ENCODE peak calls at places on chromosome 7, in seven cellular contexts. One of them, this sample, is unnamed.

GRCh38 chr7:26782501-26782900 is 81.9 kb downstream of the SKAP2 start:
- DNase-seq in SK-N-SH: no peak
- DNase-seq in HepG2: no peak
- DNase-seq in HCT116: no peak
- DNase-seq in GM12878: no peak
- DNase-seq in H1: no peak
- DNase-seq in K562: no peak
- DNase-seq in this sample: no peak

GRCh38 chr7:24972991-24973390 is 7.0 kb downstream of the OSBPL3 start:
- DNase-seq in SK-N-SH: no peak
- DNase-seq in HepG2: no peak
- DNase-seq in HCT116: no peak
- DNase-seq in GM12878: no peak
- DNase-seq in H1: no peak
- DNase-seq in K562: no peak
- DNase-seq in this sample: no peak

GRCh38 chr7:2523941-2524807 is 4.6 kb downstream of the LFNG start:
- DNase-seq in SK-N-SH: peak
- DNase-seq in HepG2: peak
- DNase-seq in HCT116: peak
- DNase-seq in GM12878: no peak
- DNase-seq in H1: peak
- DNase-seq in K562: peak
- DNase-seq in this sample: peak

GRCh38 chr7:38452615-38453014 is 178.6 kb downstream of the AMPH start:
- DNase-seq in SK-N-SH: no peak
- DNase-seq in HepG2: no peak
- DNase-seq in HCT116: no peak
- DNase-seq in GM12878: no peak
- DNase-seq in H1: no peak
- DNase-seq in K562: no peak
- DNase-seq in this sample: no peak

GRCh38 chr7:31465285-31465684 is 48.6 kb upstream of the ITPRID1 start:
- DNase-seq in SK-N-SH: no peak
- DNase-seq in HepG2: no peak
- DNase-seq in HCT116: no peak
- DNase-seq in GM12878: no peak
- DNase-seq in H1: no peak
- DNase-seq in K562: no peak
- DNase-seq in this sample: no peak

GRCh38 chr7:50562126-50562525 is 3.1 kb downstream of the DDC start:
- DNase-seq in SK-N-SH: no peak
- DNase-seq in HepG2: no peak
- DNase-seq in HCT116: no peak
- DNase-seq in GM12878: no peak
- DNase-seq in H1: no peak
- DNase-seq in K562: no peak
- DNase-seq in this sample: no peak

GRCh38 chr7:47233996-47234395 is 347.9 kb downstream of the TNS3 start:
- DNase-seq in SK-N-SH: no peak
- DNase-seq in HepG2: no peak
- DNase-seq in HCT116: no peak
- DNase-seq in GM12878: no peak
- DNase-seq in H1: no peak
- DNase-seq in K562: no peak
- DNase-seq in this sample: peak

GRCh38 chr7:66213637-66214036 is 8.5 kb downstream of the TPST1 start:
- DNase-seq in SK-N-SH: no peak
- DNase-seq in HepG2: no peak
- DNase-seq in HCT116: no peak
- DNase-seq in GM12878: no peak
- DNase-seq in H1: no peak
- DNase-seq in K562: no peak
- DNase-seq in this sample: no peak

GRCh38 chr7:26485421-26486019 is 193.9 kb downstream of the SNX10 start:
- DNase-seq in SK-N-SH: peak
- DNase-seq in HepG2: no peak
- DNase-seq in HCT116: no peak
- DNase-seq in GM12878: no peak
- DNase-seq in H1: no peak
- DNase-seq in K562: no peak
- DNase-seq in this sample: no peak

GRCh38 chr7:151115121-151115835 is 29.0 kb downstream of the AGAP3 start:
- DNase-seq in SK-N-SH: peak
- DNase-seq in HepG2: no peak
- DNase-seq in HCT116: no peak
- DNase-seq in GM12878: no peak
- DNase-seq in H1: peak
- DNase-seq in K562: no peak
- DNase-seq in this sample: no peak

GRCh38 chr7:70695804-70696104 is 436.2 kb upstream of the GALNT17 start:
- DNase-seq in SK-N-SH: peak
- DNase-seq in HepG2: no peak
- DNase-seq in HCT116: no peak
- DNase-seq in GM12878: no peak
- DNase-seq in H1: no peak
- DNase-seq in K562: no peak
- DNase-seq in this sample: peak

GRCh38 chr7:68070992-68071391 is 1074.4 kb downstream of the TYW1 start:
- DNase-seq in SK-N-SH: no peak
- DNase-seq in HepG2: no peak
- DNase-seq in HCT116: no peak
- DNase-seq in GM12878: no peak
- DNase-seq in H1: no peak
- DNase-seq in K562: no peak
- DNase-seq in this sample: no peak

GRCh38 chr7:38558786-38559185 is 72.4 kb downstream of the AMPH start:
- DNase-seq in SK-N-SH: no peak
- DNase-seq in HepG2: no peak
- DNase-seq in HCT116: no peak
- DNase-seq in GM12878: no peak
- DNase-seq in H1: no peak
- DNase-seq in K562: no peak
- DNase-seq in this sample: no peak

GRCh38 chr7:104176332-104176731 is 31.5 kb downstream of the ORC5 start:
- DNase-seq in SK-N-SH: no peak
- DNase-seq in HepG2: no peak
- DNase-seq in HCT116: no peak
- DNase-seq in GM12878: no peak
- DNase-seq in H1: no peak
- DNase-seq in K562: no peak
- DNase-seq in this sample: no peak

GRCh38 chr7:100545636-100546128 is 6.7 kb downstream of the AGFG2 start:
- DNase-seq in SK-N-SH: peak
- DNase-seq in HepG2: peak
- DNase-seq in HCT116: peak
- DNase-seq in GM12878: peak
- DNase-seq in H1: no peak
- DNase-seq in K562: peak
- DNase-seq in this sample: no peak

GRCh38 chr7:41624818-41625217 is 78.1 kb downstream of the INHBA start:
- DNase-seq in SK-N-SH: no peak
- DNase-seq in HepG2: no peak
- DNase-seq in HCT116: no peak
- DNase-seq in GM12878: no peak
- DNase-seq in H1: no peak
- DNase-seq in K562: no peak
- DNase-seq in this sample: no peak

GRCh38 chr7:46071601-46072000 is 150.5 kb upstream of the IGFBP3 start:
- DNase-seq in SK-N-SH: no peak
- DNase-seq in HepG2: no peak
- DNase-seq in HCT116: no peak
- DNase-seq in GM12878: no peak
- DNase-seq in H1: no peak
- DNase-seq in K562: no peak
- DNase-seq in this sample: peak

GRCh38 chr7:99098824-99099498 is 44.9 kb downstream of the SMURF1 start:
- DNase-seq in SK-N-SH: no peak
- DNase-seq in HepG2: peak
- DNase-seq in HCT116: peak
- DNase-seq in GM12878: no peak
- DNase-seq in H1: no peak
- DNase-seq in K562: no peak
- DNase-seq in this sample: no peak

GRCh38 chr7:105454058-105454739 is 65.5 kb upstream of the SRPK2 start:
- DNase-seq in SK-N-SH: no peak
- DNase-seq in HepG2: no peak
- DNase-seq in HCT116: no peak
- DNase-seq in GM12878: no peak
- DNase-seq in H1: no peak
- DNase-seq in K562: no peak
- DNase-seq in this sample: peak
- TF ChIP-seq JUND in SK-N-SH: peak
- TF ChIP-seq JUND in HepG2: no peak
- TF ChIP-seq JUND in HCT116: no peak
- TF ChIP-seq JUND in GM12878: no peak
- TF ChIP-seq JUND in H1: no peak
- TF ChIP-seq JUND in K562: no peak
- TF ChIP-seq JUND in this sample: no peak

GRCh38 chr7:7895004-7895650 is 73.5 kb upstream of the GLCCI1 start:
- DNase-seq in SK-N-SH: no peak
- DNase-seq in HepG2: no peak
- DNase-seq in HCT116: no peak
- DNase-seq in GM12878: no peak
- DNase-seq in H1: no peak
- DNase-seq in K562: no peak
- DNase-seq in this sample: no peak

GRCh38 chr7:7889791-7890568 is 78.6 kb upstream of the GLCCI1 start:
- DNase-seq in SK-N-SH: no peak
- DNase-seq in HepG2: no peak
- DNase-seq in HCT116: no peak
- DNase-seq in GM12878: no peak
- DNase-seq in H1: no peak
- DNase-seq in K562: no peak
- DNase-seq in this sample: no peak

GRCh38 chr7:7897509-7897908 is 71.1 kb upstream of the GLCCI1 start:
- DNase-seq in SK-N-SH: no peak
- DNase-seq in HepG2: no peak
- DNase-seq in HCT116: no peak
- DNase-seq in GM12878: no peak
- DNase-seq in H1: no peak
- DNase-seq in K562: no peak
- DNase-seq in this sample: no peak

GRCh38 chr7:7898155-7898554 is 70.4 kb upstream of the GLCCI1 start:
- DNase-seq in SK-N-SH: no peak
- DNase-seq in HepG2: no peak
- DNase-seq in HCT116: no peak
- DNase-seq in GM12878: no peak
- DNase-seq in H1: no peak
- DNase-seq in K562: no peak
- DNase-seq in this sample: no peak

GRCh38 chr7:7895754-7896153 is 72.8 kb upstream of the GLCCI1 start:
- DNase-seq in SK-N-SH: no peak
- DNase-seq in HepG2: no peak
- DNase-seq in HCT116: no peak
- DNase-seq in GM12878: no peak
- DNase-seq in H1: no peak
- DNase-seq in K562: no peak
- DNase-seq in this sample: no peak
- TF ChIP-seq JUND in SK-N-SH: no peak
- TF ChIP-seq JUND in HepG2: no peak
- TF ChIP-seq JUND in HCT116: no peak
- TF ChIP-seq JUND in GM12878: no peak
- TF ChIP-seq JUND in H1: no peak
- TF ChIP-seq JUND in K562: no peak
- TF ChIP-seq JUND in this sample: no peak

GRCh38 chr7:114155766-114156110 is 236.9 kb upstream of the PPP1R3A start:
- DNase-seq in SK-N-SH: no peak
- DNase-seq in HepG2: no peak
- DNase-seq in HCT116: no peak
- DNase-seq in GM12878: no peak
- DNase-seq in H1: no peak
- DNase-seq in K562: no peak
- DNase-seq in this sample: no peak

GRCh38 chr7:114153700-114154099 is 234.9 kb upstream of the PPP1R3A start:
- DNase-seq in SK-N-SH: no peak
- DNase-seq in HepG2: no peak
- DNase-seq in HCT116: no peak
- DNase-seq in GM12878: no peak
- DNase-seq in H1: no peak
- DNase-seq in K562: no peak
- DNase-seq in this sample: no peak

GRCh38 chr7:114152314-114152938 is 233.6 kb upstream of the PPP1R3A start:
- DNase-seq in SK-N-SH: no peak
- DNase-seq in HepG2: no peak
- DNase-seq in HCT116: no peak
- DNase-seq in GM12878: no peak
- DNase-seq in H1: no peak
- DNase-seq in K562: no peak
- DNase-seq in this sample: no peak

GRCh38 chr7:114156178-114156577 is 237.4 kb upstream of the PPP1R3A start:
- DNase-seq in SK-N-SH: no peak
- DNase-seq in HepG2: no peak
- DNase-seq in HCT116: no peak
- DNase-seq in GM12878: no peak
- DNase-seq in H1: no peak
- DNase-seq in K562: no peak
- DNase-seq in this sample: no peak

GRCh38 chr7:114155106-114155765 is 236.4 kb upstream of the PPP1R3A start:
- DNase-seq in SK-N-SH: no peak
- DNase-seq in HepG2: no peak
- DNase-seq in HCT116: no peak
- DNase-seq in GM12878: no peak
- DNase-seq in H1: no peak
- DNase-seq in K562: no peak
- DNase-seq in this sample: no peak
- TF ChIP-seq JUND in SK-N-SH: no peak
- TF ChIP-seq JUND in HepG2: no peak
- TF ChIP-seq JUND in HCT116: no peak
- TF ChIP-seq JUND in GM12878: no peak
- TF ChIP-seq JUND in H1: no peak
- TF ChIP-seq JUND in K562: no peak
- TF ChIP-seq JUND in this sample: no peak

DNA sequence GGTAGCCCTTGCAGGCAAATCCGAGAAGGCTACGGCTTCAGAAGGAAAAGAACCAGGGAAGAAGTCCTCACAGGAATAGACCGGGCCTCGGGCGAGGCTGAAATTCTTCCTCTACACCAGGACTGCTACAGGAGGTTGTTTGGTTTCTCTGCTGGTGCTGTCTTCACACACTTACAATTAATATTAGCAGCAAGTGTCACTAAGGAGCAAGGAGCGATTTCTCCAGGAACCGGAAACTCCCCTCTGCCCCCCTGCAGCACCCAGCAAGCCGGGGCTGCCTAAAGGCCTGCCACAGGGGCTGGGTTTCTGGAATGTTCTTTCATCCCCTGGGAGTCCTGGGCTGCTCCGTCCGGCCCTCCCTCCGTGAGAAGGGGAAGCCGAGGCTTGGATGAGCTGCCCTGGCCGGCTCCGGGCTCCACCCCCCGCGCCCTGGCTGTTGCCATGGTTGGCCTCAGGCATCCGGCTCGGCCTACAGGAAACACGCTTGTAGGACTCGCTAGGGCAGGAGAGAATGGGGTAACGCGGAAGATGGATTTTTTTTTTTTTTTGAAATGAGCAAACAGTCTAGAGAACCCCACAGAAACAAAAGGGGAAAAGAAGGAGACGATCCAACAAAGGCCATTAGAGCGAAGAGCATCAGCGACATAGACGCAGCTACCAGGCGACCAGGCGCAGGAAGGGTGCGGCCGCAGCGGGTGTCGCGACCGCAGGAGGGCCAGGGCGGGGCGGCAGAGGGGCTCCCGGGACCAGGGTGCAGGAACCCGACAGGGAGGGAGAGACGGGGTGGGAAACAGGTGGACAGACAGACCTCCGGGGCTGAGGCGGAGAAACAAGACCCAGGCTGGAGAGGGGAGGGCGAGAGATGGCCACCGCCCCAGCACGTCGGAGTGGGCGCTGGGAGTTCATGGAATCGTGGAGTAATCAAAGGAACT is 33.0 kb downstream of the EN2 start:
- DNase-seq in SK-N-SH: peak
- DNase-seq in HepG2: no peak
- DNase-seq in HCT116: no peak
- DNase-seq in GM12878: no peak
- DNase-seq in H1: peak
- DNase-seq in K562: no peak
- DNase-seq in this sample: no peak
- TF ChIP-seq JUND in SK-N-SH: no peak
- TF ChIP-seq JUND in HepG2: no peak
- TF ChIP-seq JUND in HCT116: no peak
- TF ChIP-seq JUND in GM12878: no peak
- TF ChIP-seq JUND in H1: no peak
- TF ChIP-seq JUND in K562: no peak
- TF ChIP-seq JUND in this sample: no peak

This sample was measured in T47D.